ENCODE peak calls at places on chromosomes 12 and 14, in four cellular contexts. One of them, this sample, is unnamed.

GRCh38 chr14:74509587-74510210 is 16.1 kb downstream of the ISCA2 start:
- DNase-seq in naive thymus-derived CD4-positive, alpha-beta T cell: no peak
- DNase-seq in GM19239: no peak
- DNase-seq in IMR-90: no peak
- DNase-seq in this sample: no peak

GRCh38 chr14:62213516-62213915 is 451.3 kb downstream of the SNAPC1 start:
- DNase-seq in GM19239: no peak
- DNase-seq in naive thymus-derived CD4-positive, alpha-beta T cell: no peak
- DNase-seq in IMR-90: peak
- DNase-seq in this sample: no peak

GRCh38 chr12:80226576-80226975 is 127.2 kb downstream of the OTOGL start:
- DNase-seq in GM19239: no peak
- DNase-seq in naive thymus-derived CD4-positive, alpha-beta T cell: no peak
- DNase-seq in IMR-90: peak
- DNase-seq in this sample: no peak

GRCh38 chr12:59070534-59070933 is 150.2 kb upstream of the LRIG3 start:
- DNase-seq in IMR-90: no peak
- DNase-seq in naive thymus-derived CD4-positive, alpha-beta T cell: no peak
- DNase-seq in GM19239: no peak
- DNase-seq in this sample: no peak

GRCh38 chr14:90487031-90487430 is 90.2 kb downstream of the CALM1 start:
- DNase-seq in IMR-90: no peak
- DNase-seq in GM19239: no peak
- DNase-seq in naive thymus-derived CD4-positive, alpha-beta T cell: no peak
- DNase-seq in this sample: no peak

GRCh38 chr14:71659165-71659564 is 273.1 kb upstream of the RGS6 start:
- DNase-seq in naive thymus-derived CD4-positive, alpha-beta T cell: no peak
- DNase-seq in IMR-90: peak
- DNase-seq in GM19239: no peak
- DNase-seq in this sample: no peak

GRCh38 chr12:91224411-91224810 is 41.8 kb upstream of the DCN start:
- DNase-seq in naive thymus-derived CD4-positive, alpha-beta T cell: no peak
- DNase-seq in IMR-90: no peak
- DNase-seq in GM19239: no peak
- DNase-seq in this sample: no peak

GRCh38 chr12:49644620-49644994 is 21.2 kb downstream of the PRPF40B start:
- DNase-seq in GM19239: peak
- DNase-seq in naive thymus-derived CD4-positive, alpha-beta T cell: peak
- DNase-seq in IMR-90: peak
- DNase-seq in this sample: peak

GRCh38 chr14:91396959-91397815 is 20.4 kb downstream of the CCDC88C start:
- DNase-seq in IMR-90: no peak
- DNase-seq in GM19239: peak
- DNase-seq in naive thymus-derived CD4-positive, alpha-beta T cell: peak
- DNase-seq in this sample: peak

GRCh38 chr12:51760231-51760630 is 88.3 kb downstream of the FIGNL2 start:
- DNase-seq in IMR-90: no peak
- DNase-seq in GM19239: no peak
- DNase-seq in naive thymus-derived CD4-positive, alpha-beta T cell: no peak
- DNase-seq in this sample: no peak

GRCh38 chr12:93740721-93741120 is 63.5 kb downstream of the CRADD start:
- DNase-seq in GM19239: no peak
- DNase-seq in IMR-90: peak
- DNase-seq in naive thymus-derived CD4-positive, alpha-beta T cell: no peak
- DNase-seq in this sample: no peak

GRCh38 chr14:104688755-104689619 is at the start of gene INF2:
- DNase-seq in naive thymus-derived CD4-positive, alpha-beta T cell: no peak
- DNase-seq in IMR-90: peak
- DNase-seq in GM19239: peak
- DNase-seq in this sample: peak

GRCh38 chr12:40263616-40264409 is 39.0 kb downstream of the LRRK2 start:
- DNase-seq in GM19239: no peak
- DNase-seq in IMR-90: peak
- DNase-seq in naive thymus-derived CD4-positive, alpha-beta T cell: no peak
- DNase-seq in this sample: no peak

GRCh38 chr14:68576496-68577244 is 216.2 kb downstream of the ZFP36L1 start:
- DNase-seq in IMR-90: peak
- DNase-seq in GM19239: no peak
- DNase-seq in naive thymus-derived CD4-positive, alpha-beta T cell: no peak
- DNase-seq in this sample: no peak

GRCh38 chr12:93762059-93762719 is 85.0 kb downstream of the CRADD start:
- DNase-seq in GM19239: no peak
- DNase-seq in naive thymus-derived CD4-positive, alpha-beta T cell: no peak
- DNase-seq in IMR-90: peak
- DNase-seq in this sample: no peak

GRCh38 chr14:100088226-100088625 is 23.0 kb downstream of the EVL start:
- DNase-seq in GM19239: no peak
- DNase-seq in IMR-90: no peak
- DNase-seq in naive thymus-derived CD4-positive, alpha-beta T cell: no peak
- DNase-seq in this sample: no peak

GRCh38 chr12:42129595-42130204 is 15.0 kb downstream of the GXYLT1 start:
- DNase-seq in GM19239: no peak
- DNase-seq in naive thymus-derived CD4-positive, alpha-beta T cell: peak
- DNase-seq in IMR-90: peak
- DNase-seq in this sample: no peak

GRCh38 chr14:77265561-77266335 is 5.3 kb downstream of the NGB start:
- DNase-seq in IMR-90: no peak
- DNase-seq in naive thymus-derived CD4-positive, alpha-beta T cell: no peak
- DNase-seq in GM19239: no peak
- DNase-seq in this sample: no peak

GRCh38 chr14:94029250-94029649 is 3.1 kb downstream of the OTUB2 start:
- DNase-seq in IMR-90: no peak
- DNase-seq in GM19239: no peak
- DNase-seq in naive thymus-derived CD4-positive, alpha-beta T cell: no peak
- DNase-seq in this sample: no peak

GRCh38 chr14:31037709-31038221 is 11.6 kb upstream of the STRN3 start:
- DNase-seq in GM19239: no peak
- DNase-seq in IMR-90: no peak
- DNase-seq in naive thymus-derived CD4-positive, alpha-beta T cell: no peak
- DNase-seq in this sample: no peak

GRCh38 chr14:83828406-83828805 is 1701.5 kb upstream of the FLRT2 start:
- DNase-seq in GM19239: no peak
- DNase-seq in naive thymus-derived CD4-positive, alpha-beta T cell: no peak
- DNase-seq in IMR-90: peak
- DNase-seq in this sample: no peak

GRCh38 chr12:115313929-115314328 is 630.0 kb upstream of the TBX3 start:
- DNase-seq in GM19239: no peak
- DNase-seq in naive thymus-derived CD4-positive, alpha-beta T cell: no peak
- DNase-seq in IMR-90: peak
- DNase-seq in this sample: no peak

GRCh38 chr14:95156765-95157194 is 549 bp downstream of the DICER1 start:
- DNase-seq in naive thymus-derived CD4-positive, alpha-beta T cell: no peak
- DNase-seq in IMR-90: peak
- DNase-seq in GM19239: peak
- DNase-seq in this sample: no peak

GRCh38 chr12:52015393-52016081 is 8.8 kb downstream of the TAMALIN start:
- DNase-seq in GM19239: no peak
- DNase-seq in naive thymus-derived CD4-positive, alpha-beta T cell: no peak
- DNase-seq in IMR-90: no peak
- DNase-seq in this sample: no peak

GRCh38 chr12:62730649-62731377 is 204.1 kb downstream of the PPM1H start:
- DNase-seq in naive thymus-derived CD4-positive, alpha-beta T cell: no peak
- DNase-seq in GM19239: no peak
- DNase-seq in IMR-90: peak
- DNase-seq in this sample: no peak

GRCh38 chr12:93582351-93582750 is 9.9 kb downstream of the SOCS2 start:
- DNase-seq in GM19239: no peak
- DNase-seq in IMR-90: no peak
- DNase-seq in naive thymus-derived CD4-positive, alpha-beta T cell: no peak
- DNase-seq in this sample: no peak

GRCh38 chr14:76811561-76811960 is 1.1 kb downstream of the ANGEL1 start:
- DNase-seq in naive thymus-derived CD4-positive, alpha-beta T cell: no peak
- DNase-seq in GM19239: no peak
- DNase-seq in IMR-90: peak
- DNase-seq in this sample: no peak

This sample was measured in GM12891.